ENCODE peak calls at places on chromosomes 3 and 15, in five cellular contexts. W, Q, V, C and H are unnamed samples.

GRCh38 chr3:48555949-48556795 is 431 bp downstream of the PFKFB4 start:
- DNase-seq in C (no peak), V (no peak), W (no peak), Q (no peak), H (no peak)

GRCh38 chr3:185988816-185989175 is 51.0 kb upstream of the TRA2B start:
- DNase-seq in C (no peak), Q (no peak), W (no peak), V (no peak), H (no peak)

GRCh38 chr3:32454731-32455608 is 47.7 kb downstream of the CMTM6 start:
- DNase-seq in W (no peak), V (no peak), Q (no peak), C (no peak), H (no peak)

GRCh38 chr3:184332370-184333090 is 4.9 kb upstream of the FAM131A start:
- DNase-seq in Q (no peak), V (no peak), C (peak; percentile 94), W (peak; percentile 89), H (no peak)

GRCh38 chr3:86967062-86967461 is 23.9 kb downstream of the VGLL3 start:
- DNase-seq in V (no peak), W (no peak), C (no peak), Q (no peak), H (no peak)

GRCh38 chr15:74159773-74160172 is 13.7 kb upstream of the ISLR start:
- DNase-seq in V (no peak), C (no peak), Q (no peak), W (no peak), H (no peak)

GRCh38 chr3:156795890-156796451 is 30.2 kb upstream of the LEKR1 start:
- DNase-seq in W (peak; percentile 84), C (no peak), V (no peak), Q (no peak), H (no peak)

GRCh38 chr3:25863560-25863959 is 73.7 kb downstream of the OXSM start:
- DNase-seq in C (no peak), V (no peak), W (no peak), Q (peak; percentile 19), H (no peak)

GRCh38 chr3:160343132-160343531 is 55.9 kb downstream of the IFT80 start:
- DNase-seq in C (peak; percentile 39), Q (peak; percentile 24), W (peak; percentile 44), V (no peak), H (no peak)

GRCh38 chr3:157755254-157755653 is 252.0 kb upstream of the VEPH1 start:
- DNase-seq in Q (no peak), V (no peak), C (peak; percentile 3), W (no peak), H (no peak)

GRCh38 chr15:96360581-96361308 is 30.2 kb downstream of the NR2F2 start:
- DNase-seq in V (no peak), C (no peak), Q (no peak), W (no peak), H (peak; percentile 66)

GRCh38 chr3:28050895-28051294 is 190.5 kb upstream of the CMC1 start:
- DNase-seq in C (peak; percentile 27), W (peak; percentile 91), Q (peak; percentile 52), V (no peak), H (no peak)

GRCh38 chr3:126485131-126485530 is 9.4 kb upstream of the ZXDC start:
- DNase-seq in W (no peak), C (no peak), V (no peak), Q (no peak), H (no peak)

GRCh38 chr3:169699536-169700050 is 36.1 kb upstream of the MECOM start:
- DNase-seq in W (peak; percentile 75), Q (no peak), C (peak; percentile 85), V (no peak), H (no peak)

GRCh38 chr15:74179983-74180688 is 6.6 kb downstream of the ISLR start:
- DNase-seq in C (peak; percentile 63), V (no peak), Q (no peak), W (peak; percentile 72), H (no peak)

GRCh38 chr3:141729240-141729639 is 8.9 kb upstream of the RNF7 start:
- DNase-seq in W (no peak), Q (no peak), V (no peak), C (no peak), H (no peak)
- TF ChIP-seq CTCF in W (peak; percentile 7), Q (no peak), V (no peak), C (no peak), H (no peak)

DNA sequence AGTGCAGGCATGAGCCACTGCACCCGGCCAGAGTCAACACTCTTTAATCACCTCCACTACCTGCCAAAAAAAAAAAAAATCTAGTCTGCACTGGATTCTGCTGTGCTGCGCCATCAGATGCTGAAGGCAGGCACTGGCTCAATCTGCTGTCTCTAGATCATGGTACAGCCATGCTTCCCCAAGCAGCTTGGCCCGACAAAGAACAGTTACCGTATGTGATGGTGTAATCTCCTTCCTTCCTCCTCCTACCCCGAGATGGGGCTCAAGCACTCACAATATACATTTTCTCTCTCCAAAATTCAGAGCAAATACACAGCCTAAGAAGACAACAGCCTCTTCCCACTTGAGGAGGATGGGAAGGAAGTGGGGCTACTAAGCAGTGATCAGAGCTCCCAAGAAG is 45.1 kb downstream of the DAPK2 start:
- DNase-seq in Q (peak; percentile 79), C (no peak), V (no peak), W (no peak), H (no peak)
- TF ChIP-seq CTCF in Q (no peak), C (no peak), V (no peak), W (no peak), H (no peak)

GRCh38 chr3:161859057-161859456 is 362.4 kb downstream of the OTOL1 start:
- DNase-seq in V (no peak), C (no peak), W (no peak), Q (no peak), H (no peak)

GRCh38 chr3:161859870-161860450 is 363.4 kb downstream of the OTOL1 start:
- DNase-seq in W (no peak), V (no peak), C (no peak), Q (no peak), H (no peak)

GRCh38 chr3:161851941-161852566 is 355.4 kb downstream of the OTOL1 start:
- DNase-seq in C (peak; percentile 68), Q (peak; percentile 48), W (peak; percentile 59), V (peak; percentile 29), H (peak; percentile 73)

GRCh38 chr3:161852744-161853143 is 356.1 kb downstream of the OTOL1 start:
- DNase-seq in Q (no peak), W (no peak), C (no peak), V (no peak), H (no peak)

DNA sequence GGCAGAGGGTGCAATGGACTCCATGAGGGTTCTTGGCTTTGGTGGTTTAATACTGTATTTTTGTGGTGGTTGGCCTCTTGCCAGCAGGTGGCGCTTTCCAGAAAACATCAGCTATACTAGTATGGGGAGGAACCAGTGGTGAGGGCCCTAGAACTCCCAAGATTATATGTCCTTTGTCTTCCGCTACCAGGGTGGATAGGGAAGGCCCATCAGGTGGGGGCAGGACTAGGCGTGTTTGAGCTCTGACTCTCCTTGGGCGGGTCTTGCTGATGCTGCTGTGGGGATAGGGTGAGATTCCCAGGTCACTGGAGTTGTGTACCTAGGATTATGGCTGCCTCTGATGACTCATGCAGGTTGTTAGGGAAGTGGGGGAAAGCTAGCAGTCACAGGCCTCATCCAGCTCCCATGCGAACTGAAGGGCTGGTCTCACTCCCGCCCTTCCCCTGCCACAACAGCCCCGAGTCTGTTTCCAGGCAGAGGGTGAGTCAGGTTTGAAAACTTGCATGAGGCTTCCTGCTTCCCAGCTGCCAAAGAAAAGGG is 357.7 kb downstream of the OTOL1 start:
- DNase-seq in C (peak; percentile 85), V (no peak), Q (peak; percentile 50), W (peak; percentile 89), H (peak; percentile 48)
- TF ChIP-seq CTCF in C (peak; percentile 9), V (no peak), Q (peak; percentile 53), W (peak; percentile 5), H (peak; percentile 61)

GRCh38 chr3:175558261-175558660 is 699.1 kb downstream of the NAALADL2 start:
- DNase-seq in V (no peak), Q (no peak), C (no peak), W (no peak), H (no peak)
- TF ChIP-seq CTCF in V (no peak), Q (no peak), C (no peak), W (no peak), H (no peak)

GRCh38 chr15:44427756-44428724 is 611 bp downstream of the CTDSPL2 start:
- DNase-seq in W (peak; percentile 55), Q (peak; percentile 18), C (peak; percentile 71), V (no peak), H (no peak)
- TF ChIP-seq CTCF in W (no peak), Q (no peak), C (no peak), V (no peak), H (peak; percentile 65)

GRCh38 chr3:71579934-71580318 is 3.6 kb downstream of the FOXP1 start:
- DNase-seq in V (no peak), Q (peak; percentile 82), W (no peak), C (no peak), H (no peak)

GRCh38 chr3:71580636-71581215 is 2.8 kb downstream of the FOXP1 start:
- DNase-seq in C (no peak), V (no peak), W (no peak), Q (peak; percentile 21), H (no peak)

GRCh38 chr3:71578045-71578730 is 5.3 kb downstream of the FOXP1 start:
- DNase-seq in W (no peak), C (no peak), Q (peak; percentile 30), V (no peak), H (no peak)

GRCh38 chr3:71581451-71581980 is 2.0 kb downstream of the FOXP1 start:
- DNase-seq in C (no peak), W (no peak), V (no peak), Q (peak; percentile 73), H (peak; percentile 72)

GRCh38 chr3:71579301-71579933 is 4.1 kb downstream of the FOXP1 start:
- DNase-seq in Q (no peak), V (no peak), W (no peak), C (no peak), H (no peak)
- TF ChIP-seq CTCF in Q (no peak), V (no peak), W (no peak), C (no peak), H (no peak)

GRCh38 chr3:81352867-81353266 is 408.6 kb downstream of the GBE1 start:
- DNase-seq in V (no peak), W (peak; percentile 31), Q (peak; percentile 26), C (peak; percentile 67), H (no peak)
- TF ChIP-seq CTCF in V (no peak), W (peak; percentile 7), Q (no peak), C (peak; percentile 27), H (no peak)

GRCh38 chr3:142363936-142364467 is 83.8 kb downstream of the XRN1 start:
- DNase-seq in W (no peak), C (no peak), V (no peak), Q (no peak), H (no peak)

GRCh38 chr3:142366434-142366833 is 81.4 kb downstream of the XRN1 start:
- DNase-seq in Q (peak; percentile 32), C (peak; percentile 16), V (no peak), W (peak; percentile 6), H (no peak)
- TF ChIP-seq CTCF in Q (peak; percentile 10), C (peak; percentile 21), V (no peak), W (peak; percentile 30), H (peak; percentile 54)